ENCODE peak calls at places on chromosomes 5 and 9, in five cellular contexts. One of them, this sample, is unnamed.
A peak's percentile ranks its signal among the peaks of the same experiment; 100 is the strongest.

GRCh38 chr5:53642006-53642405 is 81.6 kb downstream of the NDUFS4 start:
- DNase-seq in stimulated activated CD4-positive, alpha-beta T cell treated with anti-CD3 and anti-CD28 coated beads, Interleukin-15, amount 100 ng/mL, for 1 hour: no peak
- DNase-seq in AG20443: peak; percentile 20
- DNase-seq in NCI-H2081 treated with DMSO at 0.1 percent for 48 hours: no peak
- DNase-seq in brain pericyte: no peak
- DNase-seq in this sample: no peak

GRCh38 chr5:82924241-82924989 is 152.8 kb downstream of the TMEM167A start:
- DNase-seq in brain pericyte: no peak
- DNase-seq in AG20443: no peak
- DNase-seq in stimulated activated CD4-positive, alpha-beta T cell treated with anti-CD3 and anti-CD28 coated beads, Interleukin-15, amount 100 ng/mL, for 1 hour: no peak
- DNase-seq in NCI-H2081 treated with DMSO at 0.1 percent for 48 hours: no peak
- DNase-seq in this sample: no peak

GRCh38 chr9:88106492-88106891 is 31.8 kb downstream of the SPATA31C2 start:
- DNase-seq in brain pericyte: no peak
- DNase-seq in stimulated activated CD4-positive, alpha-beta T cell treated with anti-CD3 and anti-CD28 coated beads, Interleukin-15, amount 100 ng/mL, for 1 hour: no peak
- DNase-seq in AG20443: peak; percentile 61
- DNase-seq in NCI-H2081 treated with DMSO at 0.1 percent for 48 hours: no peak
- DNase-seq in this sample: peak; percentile 13

GRCh38 chr5:146588806-146589355 is 72.9 kb upstream of the GPR151 start:
- DNase-seq in brain pericyte: no peak
- DNase-seq in stimulated activated CD4-positive, alpha-beta T cell treated with anti-CD3 and anti-CD28 coated beads, Interleukin-15, amount 100 ng/mL, for 1 hour: no peak
- DNase-seq in AG20443: no peak
- DNase-seq in NCI-H2081 treated with DMSO at 0.1 percent for 48 hours: no peak
- DNase-seq in this sample: no peak

GRCh38 chr5:127702913-127703575 is at the start of gene CCDC192:
- DNase-seq in NCI-H2081 treated with DMSO at 0.1 percent for 48 hours: no peak
- DNase-seq in AG20443: no peak
- DNase-seq in stimulated activated CD4-positive, alpha-beta T cell treated with anti-CD3 and anti-CD28 coated beads, Interleukin-15, amount 100 ng/mL, for 1 hour: no peak
- DNase-seq in brain pericyte: no peak
- DNase-seq in this sample: no peak

GRCh38 chr5:37071901-37072581 is 177.1 kb downstream of the CPLANE1 start:
- DNase-seq in NCI-H2081 treated with DMSO at 0.1 percent for 48 hours: no peak
- DNase-seq in stimulated activated CD4-positive, alpha-beta T cell treated with anti-CD3 and anti-CD28 coated beads, Interleukin-15, amount 100 ng/mL, for 1 hour: no peak
- DNase-seq in brain pericyte: no peak
- DNase-seq in AG20443: peak; percentile 65
- DNase-seq in this sample: no peak

GRCh38 chr9:34446468-34446891 is 11.9 kb downstream of the FAM219A start:
- DNase-seq in AG20443: peak; percentile 32
- DNase-seq in stimulated activated CD4-positive, alpha-beta T cell treated with anti-CD3 and anti-CD28 coated beads, Interleukin-15, amount 100 ng/mL, for 1 hour: no peak
- DNase-seq in brain pericyte: no peak
- DNase-seq in NCI-H2081 treated with DMSO at 0.1 percent for 48 hours: no peak
- DNase-seq in this sample: no peak

GRCh38 chr9:69485466-69485865 is 160.5 kb downstream of the ENTREP1 start:
- DNase-seq in AG20443: no peak
- DNase-seq in NCI-H2081 treated with DMSO at 0.1 percent for 48 hours: no peak
- DNase-seq in stimulated activated CD4-positive, alpha-beta T cell treated with anti-CD3 and anti-CD28 coated beads, Interleukin-15, amount 100 ng/mL, for 1 hour: no peak
- DNase-seq in brain pericyte: no peak
- DNase-seq in this sample: no peak

GRCh38 chr9:36985769-36986547 is 48.1 kb downstream of the PAX5 start:
- DNase-seq in AG20443: peak; percentile 38
- DNase-seq in NCI-H2081 treated with DMSO at 0.1 percent for 48 hours: no peak
- DNase-seq in brain pericyte: no peak
- DNase-seq in stimulated activated CD4-positive, alpha-beta T cell treated with anti-CD3 and anti-CD28 coated beads, Interleukin-15, amount 100 ng/mL, for 1 hour: no peak
- DNase-seq in this sample: no peak

GRCh38 chr5:164958688-164959087 is 1453.3 kb downstream of the MAT2B start:
- DNase-seq in AG20443: no peak
- DNase-seq in brain pericyte: no peak
- DNase-seq in stimulated activated CD4-positive, alpha-beta T cell treated with anti-CD3 and anti-CD28 coated beads, Interleukin-15, amount 100 ng/mL, for 1 hour: no peak
- DNase-seq in NCI-H2081 treated with DMSO at 0.1 percent for 48 hours: no peak
- DNase-seq in this sample: no peak

GRCh38 chr5:133232011-133232410 is 180.2 kb downstream of the HSPA4 start:
- DNase-seq in brain pericyte: no peak
- DNase-seq in stimulated activated CD4-positive, alpha-beta T cell treated with anti-CD3 and anti-CD28 coated beads, Interleukin-15, amount 100 ng/mL, for 1 hour: no peak
- DNase-seq in NCI-H2081 treated with DMSO at 0.1 percent for 48 hours: no peak
- DNase-seq in AG20443: no peak
- DNase-seq in this sample: no peak

GRCh38 chr5:169083394-169084018 is 217.4 kb downstream of the SLIT3 start:
- DNase-seq in NCI-H2081 treated with DMSO at 0.1 percent for 48 hours: no peak
- DNase-seq in AG20443: no peak
- DNase-seq in stimulated activated CD4-positive, alpha-beta T cell treated with anti-CD3 and anti-CD28 coated beads, Interleukin-15, amount 100 ng/mL, for 1 hour: no peak
- DNase-seq in brain pericyte: no peak
- DNase-seq in this sample: no peak

GRCh38 chr5:38830521-38831051 is 15.2 kb upstream of the OSMR start:
- DNase-seq in AG20443: no peak
- DNase-seq in NCI-H2081 treated with DMSO at 0.1 percent for 48 hours: no peak
- DNase-seq in stimulated activated CD4-positive, alpha-beta T cell treated with anti-CD3 and anti-CD28 coated beads, Interleukin-15, amount 100 ng/mL, for 1 hour: no peak
- DNase-seq in brain pericyte: no peak
- DNase-seq in this sample: no peak

GRCh38 chr9:137113385-137114159 is 961 bp downstream of the DPP7 start:
- DNase-seq in brain pericyte: no peak
- DNase-seq in AG20443: peak; percentile 71
- DNase-seq in stimulated activated CD4-positive, alpha-beta T cell treated with anti-CD3 and anti-CD28 coated beads, Interleukin-15, amount 100 ng/mL, for 1 hour: no peak
- DNase-seq in NCI-H2081 treated with DMSO at 0.1 percent for 48 hours: no peak
- DNase-seq in this sample: no peak

GRCh38 chr9:38371495-38371894 is 21.0 kb upstream of the ALDH1B1 start:
- DNase-seq in NCI-H2081 treated with DMSO at 0.1 percent for 48 hours: no peak
- DNase-seq in brain pericyte: no peak
- DNase-seq in AG20443: peak; percentile 44
- DNase-seq in stimulated activated CD4-positive, alpha-beta T cell treated with anti-CD3 and anti-CD28 coated beads, Interleukin-15, amount 100 ng/mL, for 1 hour: no peak
- DNase-seq in this sample: peak; percentile 13

GRCh38 chr5:157198277-157199058 is 17.8 kb downstream of the ITK start:
- DNase-seq in stimulated activated CD4-positive, alpha-beta T cell treated with anti-CD3 and anti-CD28 coated beads, Interleukin-15, amount 100 ng/mL, for 1 hour: peak; percentile 31
- DNase-seq in NCI-H2081 treated with DMSO at 0.1 percent for 48 hours: no peak
- DNase-seq in AG20443: no peak
- DNase-seq in brain pericyte: no peak
- DNase-seq in this sample: no peak

GRCh38 chr5:72486371-72486770 is 20.8 kb downstream of the ZNF366 start:
- DNase-seq in NCI-H2081 treated with DMSO at 0.1 percent for 48 hours: no peak
- DNase-seq in AG20443: peak; percentile 57
- DNase-seq in stimulated activated CD4-positive, alpha-beta T cell treated with anti-CD3 and anti-CD28 coated beads, Interleukin-15, amount 100 ng/mL, for 1 hour: no peak
- DNase-seq in brain pericyte: no peak
- DNase-seq in this sample: no peak

GRCh38 chr5:131521252-131521651 is 113.8 kb downstream of the RAPGEF6 start:
- DNase-seq in AG20443: peak; percentile 11
- DNase-seq in stimulated activated CD4-positive, alpha-beta T cell treated with anti-CD3 and anti-CD28 coated beads, Interleukin-15, amount 100 ng/mL, for 1 hour: no peak
- DNase-seq in brain pericyte: no peak
- DNase-seq in NCI-H2081 treated with DMSO at 0.1 percent for 48 hours: no peak
- DNase-seq in this sample: no peak

GRCh38 chr5:36569456-36569855 is 37.0 kb upstream of the SLC1A3 start:
- DNase-seq in brain pericyte: peak; percentile 40
- DNase-seq in AG20443: peak; percentile 52
- DNase-seq in NCI-H2081 treated with DMSO at 0.1 percent for 48 hours: no peak
- DNase-seq in stimulated activated CD4-positive, alpha-beta T cell treated with anti-CD3 and anti-CD28 coated beads, Interleukin-15, amount 100 ng/mL, for 1 hour: no peak
- DNase-seq in this sample: no peak

GRCh38 chr9:71897573-71897972 is 13.4 kb downstream of the ABHD17B start:
- DNase-seq in brain pericyte: no peak
- DNase-seq in stimulated activated CD4-positive, alpha-beta T cell treated with anti-CD3 and anti-CD28 coated beads, Interleukin-15, amount 100 ng/mL, for 1 hour: no peak
- DNase-seq in AG20443: no peak
- DNase-seq in NCI-H2081 treated with DMSO at 0.1 percent for 48 hours: no peak
- DNase-seq in this sample: peak; percentile 64

GRCh38 chr9:99357575-99357974 is 135.5 kb downstream of the SEC61B start:
- DNase-seq in AG20443: peak; percentile 61
- DNase-seq in NCI-H2081 treated with DMSO at 0.1 percent for 48 hours: no peak
- DNase-seq in brain pericyte: no peak
- DNase-seq in stimulated activated CD4-positive, alpha-beta T cell treated with anti-CD3 and anti-CD28 coated beads, Interleukin-15, amount 100 ng/mL, for 1 hour: no peak
- DNase-seq in this sample: no peak

GRCh38 chr5:114316167-114316566 is 45.7 kb upstream of the KCNN2 start:
- DNase-seq in NCI-H2081 treated with DMSO at 0.1 percent for 48 hours: no peak
- DNase-seq in AG20443: no peak
- DNase-seq in stimulated activated CD4-positive, alpha-beta T cell treated with anti-CD3 and anti-CD28 coated beads, Interleukin-15, amount 100 ng/mL, for 1 hour: no peak
- DNase-seq in brain pericyte: no peak
- DNase-seq in this sample: no peak

GRCh38 chr5:150129454-150129812 is 26.2 kb downstream of the PDGFRB start:
- DNase-seq in NCI-H2081 treated with DMSO at 0.1 percent for 48 hours: no peak
- DNase-seq in brain pericyte: no peak
- DNase-seq in AG20443: no peak
- DNase-seq in stimulated activated CD4-positive, alpha-beta T cell treated with anti-CD3 and anti-CD28 coated beads, Interleukin-15, amount 100 ng/mL, for 1 hour: no peak
- DNase-seq in this sample: no peak

GRCh38 chr5:40626834-40627233 is 52.9 kb upstream of the PTGER4 start:
- DNase-seq in stimulated activated CD4-positive, alpha-beta T cell treated with anti-CD3 and anti-CD28 coated beads, Interleukin-15, amount 100 ng/mL, for 1 hour: no peak
- DNase-seq in AG20443: no peak
- DNase-seq in brain pericyte: no peak
- DNase-seq in NCI-H2081 treated with DMSO at 0.1 percent for 48 hours: no peak
- DNase-seq in this sample: no peak

GRCh38 chr9:90914868-90915483 is 113.4 kb downstream of the SYK start:
- DNase-seq in brain pericyte: peak; percentile 37
- DNase-seq in NCI-H2081 treated with DMSO at 0.1 percent for 48 hours: peak; percentile 38
- DNase-seq in AG20443: peak; percentile 94
- DNase-seq in stimulated activated CD4-positive, alpha-beta T cell treated with anti-CD3 and anti-CD28 coated beads, Interleukin-15, amount 100 ng/mL, for 1 hour: peak; percentile 50
- DNase-seq in this sample: peak; percentile 67

GRCh38 chr9:137202966-137203365 is 2.4 kb upstream of the TPRN start:
- DNase-seq in stimulated activated CD4-positive, alpha-beta T cell treated with anti-CD3 and anti-CD28 coated beads, Interleukin-15, amount 100 ng/mL, for 1 hour: no peak
- DNase-seq in AG20443: no peak
- DNase-seq in brain pericyte: no peak
- DNase-seq in NCI-H2081 treated with DMSO at 0.1 percent for 48 hours: no peak
- DNase-seq in this sample: no peak

GRCh38 chr5:116370886-116371285 is 203.7 kb downstream of the SEMA6A start:
- DNase-seq in AG20443: no peak
- DNase-seq in NCI-H2081 treated with DMSO at 0.1 percent for 48 hours: no peak
- DNase-seq in stimulated activated CD4-positive, alpha-beta T cell treated with anti-CD3 and anti-CD28 coated beads, Interleukin-15, amount 100 ng/mL, for 1 hour: no peak
- DNase-seq in brain pericyte: no peak
- DNase-seq in this sample: no peak